ENCODE peak calls at places on chromosome 18, in ten cellular contexts. Q is MM.1S; J is HFF-Myc; T is lower lobe of right lung; L is AG08396; O is Panc1; V is activated CD4-positive, CD25-positive, alpha-beta regulatory T cell; B is pancreas; W is HCEC 1CT; K is cerebellar nuclear complex. E is an unnamed sample.

GRCh38 chr18:65365245-65365955 is 385.4 kb upstream of the CDH7 start:
- DNase-seq in B (no peak), K (no peak), V (no peak), Q (no peak), W (no peak), L (no peak), J (no peak), T (no peak), O (no peak), E (no peak)

GRCh38 chr18:72973831-72974230 is 106.0 kb upstream of the NETO1 start:
- DNase-seq in J (no peak), W (no peak), K (no peak), Q (no peak), V (no peak), O (no peak), T (no peak), B (no peak), L (no peak), E (no peak)

GRCh38 chr18:3156325-3156640 is 63.5 kb downstream of the MYOM1 start:
- DNase-seq in B (no peak), W (no peak), J (no peak), K (no peak), L (no peak), V (no peak), T (no peak), Q (no peak), O (no peak), E (no peak)

GRCh38 chr18:55354795-55355194 is 233.2 kb downstream of the TCF4 start:
- DNase-seq in V (no peak), T (no peak), K (no peak), B (no peak), J (no peak), L (no peak), Q (no peak), O (no peak), W (no peak), E (no peak)

GRCh38 chr18:27704721-27705361 is 472.1 kb downstream of the CDH2 start:
- DNase-seq in O (no peak), T (no peak), B (no peak), W (no peak), V (no peak), Q (no peak), J (no peak), K (no peak), L (no peak), E (no peak)

GRCh38 chr18:30150466-30151019 is 892.0 kb downstream of the DSC3 start:
- DNase-seq in J (no peak), Q (no peak), L (no peak), O (no peak), V (no peak), T (no peak), W (no peak), B (no peak), K (no peak), E (no peak)

GRCh38 chr18:25351280-25351772 is 640 bp downstream of the ZNF521 start:
- DNase-seq in Q (peak; percentile 17), V (no peak), K (no peak), T (no peak), L (no peak), B (no peak), W (no peak), O (no peak), J (no peak), E (peak; percentile 13)

GRCh38 chr18:23573948-23574431 is 12.3 kb downstream of the NPC1 start:
- DNase-seq in B (no peak), Q (peak; percentile 12), V (no peak), O (peak; percentile 17), L (peak; percentile 66), W (peak; percentile 85), J (no peak), K (no peak), T (peak; percentile 60), E (peak; percentile 82)

GRCh38 chr18:27075828-27076227 is 109.3 kb downstream of the CHST9 start:
- DNase-seq in W (no peak), Q (no peak), L (no peak), B (no peak), K (no peak), V (no peak), O (no peak), T (no peak), J (no peak), E (no peak)

GRCh38 chr18:45370190-45371010 is 244.9 kb upstream of the SLC14A2 start:
- DNase-seq in Q (no peak), L (no peak), T (no peak), J (no peak), K (no peak), B (no peak), W (no peak), V (no peak), O (no peak), E (no peak)

GRCh38 chr18:1585881-1586488 is 681.3 kb downstream of the ADCYAP1 start:
- DNase-seq in K (no peak), Q (peak; percentile 59), B (no peak), T (no peak), L (peak; percentile 16), W (peak; percentile 7), V (no peak), J (peak; percentile 15), O (no peak), E (peak; percentile 11)

GRCh38 chr18:8177330-8178016 is 431.8 kb upstream of the RAB12 start:
- DNase-seq in O (no peak), W (peak; percentile 10), T (no peak), B (no peak), L (no peak), Q (no peak), V (no peak), K (no peak), J (no peak), E (peak; percentile 21)

GRCh38 chr18:10526211-10526949 is 553 bp downstream of the NAPG start:
- DNase-seq in L (peak; percentile 75), T (peak; percentile 79), Q (peak; percentile 60), J (no peak), B (peak; percentile 84), K (no peak), V (peak; percentile 52), O (no peak), W (peak; percentile 41), E (peak; percentile 39)

GRCh38 chr18:36441872-36442271 is 144.4 kb downstream of the FHOD3 start:
- DNase-seq in W (peak; percentile 42), K (no peak), O (no peak), T (no peak), V (no peak), B (no peak), Q (no peak), L (peak; percentile 20), J (no peak), E (peak; percentile 64)

GRCh38 chr18:58639751-58640427 is 11.0 kb upstream of the ALPK2 start:
- DNase-seq in K (no peak), W (peak; percentile 87), Q (peak; percentile 43), L (peak; percentile 32), V (no peak), B (no peak), T (no peak), J (peak; percentile 39), O (no peak), E (peak; percentile 71)

GRCh38 chr18:48836806-48837615 is 113.8 kb downstream of the SMAD7 start:
- DNase-seq in K (no peak), O (no peak), B (peak; percentile 31), V (no peak), T (peak; percentile 20), L (no peak), W (no peak), Q (no peak), J (no peak), E (no peak)

GRCh38 chr18:48780151-48781001 is 170.4 kb downstream of the SMAD7 start:
- DNase-seq in W (no peak), B (no peak), Q (no peak), K (no peak), L (peak; percentile 36), O (no peak), T (peak; percentile 43), V (no peak), J (no peak), E (no peak)

GRCh38 chr18:11518788-11519685 is 90.4 kb upstream of the SLC35G4 start:
- DNase-seq in K (no peak), L (peak; percentile 54), J (no peak), B (peak; percentile 74), W (peak; percentile 44), O (peak; percentile 25), T (no peak), Q (peak; percentile 71), V (no peak), E (peak; percentile 57)

GRCh38 chr18:8052237-8052701 is 485.2 kb downstream of the PTPRM start:
- DNase-seq in Q (peak; percentile 10), B (no peak), T (no peak), V (no peak), O (no peak), L (no peak), J (peak; percentile 3), K (no peak), W (peak; percentile 15), E (peak; percentile 31)

GRCh38 chr18:4573735-4574134 is 118.6 kb upstream of the DLGAP1 start:
- DNase-seq in B (no peak), Q (no peak), T (no peak), W (no peak), J (no peak), L (no peak), O (no peak), V (no peak), K (no peak), E (no peak)

GRCh38 chr18:73835656-73836055 is 312.0 kb downstream of the FBXO15 start:
- DNase-seq in Q (no peak), J (no peak), L (no peak), K (no peak), O (no peak), V (no peak), T (no peak), B (no peak), W (no peak), E (no peak)

GRCh38 chr18:28015671-28016070 is 161.3 kb downstream of the CDH2 start:
- DNase-seq in O (no peak), B (no peak), Q (no peak), W (no peak), L (no peak), T (no peak), K (no peak), V (no peak), J (no peak), E (no peak)

GRCh38 chr18:54776282-54776977 is 51.8 kb upstream of the RAB27B start:
- DNase-seq in L (peak; percentile 81), J (peak; percentile 95), Q (no peak), T (no peak), K (no peak), V (no peak), B (no peak), O (peak; percentile 89), W (peak; percentile 99), E (peak; percentile 99)